ENCODE peak calls at places on chromosomes 1 and 21, in four cellular contexts. One of them, this sample, is unnamed.

GRCh38 chr1:164704954-164705353 is 146.0 kb downstream of the PBX1 start:
- DNase-seq in tibial nerve: no peak
- DNase-seq in A549: no peak
- DNase-seq in breast epithelium: no peak
- DNase-seq in this sample: no peak

GRCh38 chr1:26915204-26915842 is 1.5 kb upstream of the NR0B2 start:
- DNase-seq in A549: no peak
- DNase-seq in tibial nerve: no peak
- DNase-seq in breast epithelium: no peak
- DNase-seq in this sample: no peak

GRCh38 chr1:1157426-1157913 is 16.2 kb upstream of the TTLL10 start:
- DNase-seq in tibial nerve: peak
- DNase-seq in breast epithelium: peak
- DNase-seq in A549: peak
- DNase-seq in this sample: peak

GRCh38 chr1:183877321-183877720 is 72.4 kb downstream of the RGL1 start:
- DNase-seq in tibial nerve: peak
- DNase-seq in A549: no peak
- DNase-seq in breast epithelium: peak
- DNase-seq in this sample: peak

GRCh38 chr1:171844381-171844780 is 3.1 kb downstream of the DNM3 start:
- DNase-seq in breast epithelium: no peak
- DNase-seq in A549: no peak
- DNase-seq in tibial nerve: no peak
- DNase-seq in this sample: no peak

GRCh38 chr1:219555031-219555667 is 57.8 kb downstream of the ZC3H11B start:
- DNase-seq in breast epithelium: no peak
- DNase-seq in A549: peak
- DNase-seq in tibial nerve: no peak
- DNase-seq in this sample: no peak

GRCh38 chr1:53686371-53687267 is 52.3 kb downstream of the GLIS1 start:
- DNase-seq in A549: no peak
- DNase-seq in tibial nerve: no peak
- DNase-seq in breast epithelium: no peak
- DNase-seq in this sample: no peak

GRCh38 chr21:29230541-29231275 is 68.0 kb upstream of the BACH1 start:
- DNase-seq in tibial nerve: no peak
- DNase-seq in breast epithelium: no peak
- DNase-seq in A549: no peak
- DNase-seq in this sample: no peak

GRCh38 chr1:180234369-180235076 is 4.5 kb downstream of the LHX4 start:
- DNase-seq in breast epithelium: no peak
- DNase-seq in tibial nerve: no peak
- DNase-seq in A549: no peak
- DNase-seq in this sample: no peak

GRCh38 chr1:152410599-152410998 is 3.5 kb downstream of the CRNN start:
- DNase-seq in A549: no peak
- DNase-seq in breast epithelium: peak
- DNase-seq in tibial nerve: no peak
- DNase-seq in this sample: no peak

GRCh38 chr1:3787745-3788605 is 8.3 kb downstream of the LRRC47 start:
- DNase-seq in breast epithelium: no peak
- DNase-seq in A549: no peak
- DNase-seq in tibial nerve: no peak
- DNase-seq in this sample: no peak

GRCh38 chr1:217528271-217528670 is 102.6 kb downstream of the GPATCH2 start:
- DNase-seq in tibial nerve: no peak
- DNase-seq in A549: no peak
- DNase-seq in breast epithelium: no peak
- DNase-seq in this sample: no peak

GRCh38 chr1:25805863-25806225 is 5.9 kb downstream of the SELENON start:
- DNase-seq in breast epithelium: peak
- DNase-seq in tibial nerve: no peak
- DNase-seq in A549: no peak
- DNase-seq in this sample: no peak

GRCh38 chr1:117712598-117712997 is 106.8 kb downstream of the TENT5C start:
- DNase-seq in A549: no peak
- DNase-seq in tibial nerve: no peak
- DNase-seq in breast epithelium: no peak
- DNase-seq in this sample: no peak

GRCh38 chr1:46673749-46674182 is 2.1 kb downstream of the TEX38 start:
- DNase-seq in A549: no peak
- DNase-seq in tibial nerve: no peak
- DNase-seq in breast epithelium: no peak
- DNase-seq in this sample: no peak

GRCh38 chr1:209395169-209395568 is 188.3 kb upstream of the CAMK1G start:
- DNase-seq in tibial nerve: no peak
- DNase-seq in A549: no peak
- DNase-seq in breast epithelium: no peak
- DNase-seq in this sample: no peak

GRCh38 chr1:176783281-176783680 is 320.3 kb downstream of the PAPPA2 start:
- DNase-seq in tibial nerve: no peak
- DNase-seq in breast epithelium: no peak
- DNase-seq in A549: no peak
- DNase-seq in this sample: no peak

GRCh38 chr1:90104941-90105593 is 110.2 kb downstream of the ZNF326 start:
- DNase-seq in tibial nerve: no peak
- DNase-seq in A549: no peak
- DNase-seq in breast epithelium: no peak
- DNase-seq in this sample: no peak

GRCh38 chr1:8015036-8015808 is 10.9 kb downstream of the ERRFI1 start:
- DNase-seq in tibial nerve: peak
- DNase-seq in breast epithelium: no peak
- DNase-seq in A549: peak
- DNase-seq in this sample: peak

GRCh38 chr1:156095906-156096508 is 13.7 kb upstream of the MEX3A start:
- DNase-seq in A549: no peak
- DNase-seq in tibial nerve: no peak
- DNase-seq in breast epithelium: no peak
- DNase-seq in this sample: no peak

GRCh38 chr1:37133276-37134145 is 99.2 kb upstream of the GRIK3 start:
- DNase-seq in A549: no peak
- DNase-seq in breast epithelium: no peak
- DNase-seq in tibial nerve: no peak
- DNase-seq in this sample: no peak

GRCh38 chr1:18157352-18157751 is 49.8 kb downstream of the IGSF21 start:
- DNase-seq in tibial nerve: no peak
- DNase-seq in A549: no peak
- DNase-seq in breast epithelium: no peak
- DNase-seq in this sample: no peak

GRCh38 chr1:231748744-231749143 is 122.2 kb downstream of the DISC1 start:
- DNase-seq in breast epithelium: no peak
- DNase-seq in tibial nerve: peak
- DNase-seq in A549: no peak
- DNase-seq in this sample: no peak

GRCh38 chr1:236502972-236503639 is 20.7 kb upstream of the LGALS8 start:
- DNase-seq in tibial nerve: peak
- DNase-seq in A549: peak
- DNase-seq in breast epithelium: peak
- DNase-seq in this sample: peak

GRCh38 chr1:169106921-169107672 is 607 bp downstream of the ATP1B1 start:
- DNase-seq in A549: no peak
- DNase-seq in tibial nerve: no peak
- DNase-seq in breast epithelium: no peak
- DNase-seq in this sample: no peak

GRCh38 chr1:9180077-9180819 is 51.3 kb upstream of the GPR157 start:
- DNase-seq in breast epithelium: no peak
- DNase-seq in tibial nerve: no peak
- DNase-seq in A549: peak
- DNase-seq in this sample: no peak

GRCh38 chr1:173393655-173393993 is 83.5 kb upstream of the PRDX6 start:
- DNase-seq in A549: no peak
- DNase-seq in breast epithelium: no peak
- DNase-seq in tibial nerve: no peak
- DNase-seq in this sample: no peak

GRCh38 chr1:5830771-5831599 is 161.2 kb downstream of the NPHP4 start:
- DNase-seq in breast epithelium: no peak
- DNase-seq in tibial nerve: no peak
- DNase-seq in A549: no peak
- DNase-seq in this sample: no peak
- TF ChIP-seq CTCF in breast epithelium: no peak
- TF ChIP-seq CTCF in tibial nerve: no peak
- TF ChIP-seq CTCF in A549: no peak
- TF ChIP-seq CTCF in this sample: no peak

GRCh38 chr21:37257967-37258877 is 8.9 kb downstream of the VPS26C start:
- DNase-seq in A549: peak
- DNase-seq in breast epithelium: peak
- DNase-seq in tibial nerve: no peak
- DNase-seq in this sample: no peak

GRCh38 chr21:37259426-37259825 is 7.7 kb downstream of the VPS26C start:
- DNase-seq in tibial nerve: no peak
- DNase-seq in A549: no peak
- DNase-seq in breast epithelium: no peak
- DNase-seq in this sample: no peak

GRCh38 chr21:37253991-37254390 is 13.1 kb downstream of the VPS26C start:
- DNase-seq in A549: no peak
- DNase-seq in breast epithelium: no peak
- DNase-seq in tibial nerve: no peak
- DNase-seq in this sample: no peak

GRCh38 chr21:37257526-37257966 is 9.6 kb downstream of the VPS26C start:
- DNase-seq in A549: peak
- DNase-seq in tibial nerve: no peak
- DNase-seq in breast epithelium: no peak
- DNase-seq in this sample: no peak
- TF ChIP-seq POLR2A in A549: no peak
- TF ChIP-seq POLR2A in tibial nerve: no peak
- TF ChIP-seq POLR2A in breast epithelium: no peak
- TF ChIP-seq POLR2A in this sample: no peak

DNA sequence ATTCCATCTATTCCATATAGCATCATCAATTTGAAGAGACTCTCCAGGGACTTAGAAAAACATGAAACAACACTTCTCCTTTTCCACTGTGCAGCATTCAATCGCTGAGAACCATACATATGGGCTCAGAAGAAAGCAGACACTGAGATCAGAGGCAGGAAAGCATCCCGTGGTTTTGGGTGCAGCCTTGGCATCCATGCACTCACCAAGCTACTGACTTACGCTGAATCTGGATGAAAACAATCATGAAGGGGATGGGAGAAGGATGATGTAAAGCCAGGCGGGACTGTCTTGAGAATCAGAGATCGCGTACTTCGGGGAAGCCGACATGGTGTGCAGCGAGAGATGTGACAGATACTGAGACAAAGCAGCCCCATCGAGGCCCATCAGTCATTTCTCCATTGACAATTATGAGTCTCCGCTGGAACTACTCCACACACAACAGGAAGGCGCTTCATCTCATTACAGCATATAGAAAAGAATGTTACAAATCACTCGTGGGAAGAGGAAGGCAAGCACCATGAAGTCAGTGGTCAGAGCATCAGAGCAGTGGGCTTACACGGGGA is 2.3 kb upstream of the TIAM1 start:
- DNase-seq in A549: no peak
- DNase-seq in breast epithelium: no peak
- DNase-seq in tibial nerve: no peak
- DNase-seq in this sample: no peak
- H3K4me3 ChIP-seq in A549: no peak
- H3K4me3 ChIP-seq in breast epithelium: no peak
- H3K4me3 ChIP-seq in tibial nerve: no peak
- H3K4me3 ChIP-seq in this sample: no peak

GRCh38 chr1:110962892-110963665 is 643 bp downstream of the LRIF1 start:
- DNase-seq in A549: peak
- DNase-seq in breast epithelium: peak
- DNase-seq in tibial nerve: peak
- DNase-seq in this sample: peak
- TF ChIP-seq CTCF in A549: no peak
- TF ChIP-seq CTCF in breast epithelium: no peak
- TF ChIP-seq CTCF in tibial nerve: no peak
- TF ChIP-seq CTCF in this sample: no peak

GRCh38 chr1:161768461-161768860 is 2.3 kb downstream of the ATF6 start:
- DNase-seq in breast epithelium: no peak
- DNase-seq in tibial nerve: no peak
- DNase-seq in A549: no peak
- DNase-seq in this sample: no peak

GRCh38 chr1:161770250-161770649 is 4.1 kb downstream of the ATF6 start:
- DNase-seq in breast epithelium: no peak
- DNase-seq in A549: no peak
- DNase-seq in tibial nerve: no peak
- DNase-seq in this sample: no peak

GRCh38 chr1:161768986-161769672 is 3.0 kb downstream of the ATF6 start:
- DNase-seq in tibial nerve: no peak
- DNase-seq in A549: no peak
- DNase-seq in breast epithelium: no peak
- DNase-seq in this sample: no peak

GRCh38 chr1:161763522-161764098 is 2.5 kb upstream of the ATF6 start:
- DNase-seq in tibial nerve: no peak
- DNase-seq in breast epithelium: no peak
- DNase-seq in A549: peak
- DNase-seq in this sample: no peak

DNA sequence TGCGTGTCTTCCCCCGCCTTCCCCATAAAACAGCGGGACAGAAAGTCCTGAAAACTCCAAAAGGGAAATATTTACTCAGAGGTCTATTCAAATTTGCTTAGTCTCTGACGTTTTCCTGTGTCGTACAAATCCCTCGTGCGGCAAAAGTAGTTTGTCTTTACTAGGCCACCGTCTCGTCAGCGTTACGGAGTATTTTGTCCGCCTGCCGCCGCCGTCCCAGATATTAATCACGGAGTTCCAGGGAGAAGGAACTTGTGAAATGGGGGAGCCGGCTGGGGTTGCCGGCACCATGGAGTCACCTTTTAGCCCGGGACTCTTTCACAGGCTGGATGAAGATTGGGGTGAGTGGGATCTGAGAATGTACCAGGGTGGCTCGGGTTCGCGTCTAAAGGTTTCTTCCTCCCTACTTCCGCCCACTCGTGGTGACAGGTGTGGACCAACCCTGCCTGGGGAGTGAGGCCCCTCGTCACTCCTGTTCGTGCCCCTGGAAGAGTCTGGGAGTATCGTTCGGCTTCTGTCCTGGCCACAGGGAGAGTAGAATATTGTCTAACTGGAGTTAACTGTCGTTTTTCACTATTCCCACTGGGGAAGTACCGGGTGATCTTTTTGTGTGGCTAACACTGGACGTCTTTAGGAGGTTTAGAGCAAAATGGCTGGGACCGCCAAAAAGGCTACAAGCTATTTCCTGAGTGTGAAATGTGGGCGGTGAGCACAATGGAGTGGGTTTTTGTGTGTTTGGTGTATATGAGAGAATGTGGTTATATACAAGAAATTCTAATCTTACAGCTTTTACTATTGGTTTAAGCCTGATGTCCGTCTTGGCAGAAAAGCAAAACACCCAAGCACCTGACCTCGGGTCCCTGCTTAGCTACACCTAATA is at the start of gene ATF6:
- DNase-seq in tibial nerve: peak
- DNase-seq in A549: peak
- DNase-seq in breast epithelium: peak
- DNase-seq in this sample: peak
- TF ChIP-seq POLR2A in tibial nerve: peak
- TF ChIP-seq POLR2A in A549: peak
- TF ChIP-seq POLR2A in breast epithelium: peak
- TF ChIP-seq POLR2A in this sample: peak

GRCh38 chr1:50969611-50970507 is at the start of gene CDKN2C:
- DNase-seq in tibial nerve: peak
- DNase-seq in breast epithelium: peak
- DNase-seq in A549: no peak
- DNase-seq in this sample: peak
- H3K4me3 ChIP-seq in tibial nerve: peak
- H3K4me3 ChIP-seq in breast epithelium: peak
- H3K4me3 ChIP-seq in A549: peak
- H3K4me3 ChIP-seq in this sample: peak